ENCODE peak calls at places on chromosomes 4 and X, in eight cellular contexts. J is fibroblast of lung, I is BJ, D is keratinocyte, T is endothelial cell of umbilical vein, H is ovary, Z is small intestine, V is Peyer's patch. K is an unnamed sample. For H3K27me3, the result is how much of the 10 kb centered on the place peaks cover.

GRCh38 chrX:15129412-15129811 is 140.5 kb downstream of the ASB9 start:
- DNase-seq in Z (no peak), H (no peak), T (no peak), D (no peak), V (no peak), I (no peak), J (no peak), K (no peak)

GRCh38 chr4:120916937-120917336 is 5.6 kb downstream of the PRDM5 start:
- DNase-seq in V (no peak), D (no peak), I (no peak), J (no peak), T (no peak), Z (no peak), H (no peak), K (no peak)

GRCh38 chrX:7214251-7214650 is 66.3 kb upstream of the PUDP start:
- DNase-seq in Z (no peak), H (no peak), D (no peak), J (no peak), V (no peak), T (no peak), I (no peak), K (no peak)

GRCh38 chr4:56410247-56410646 is 23.0 kb upstream of the AASDH start:
- DNase-seq in I (peak), V (no peak), J (peak), T (peak), H (no peak), Z (peak), D (peak), K (no peak)

GRCh38 chrX:1325515-1326116 is 11.0 kb upstream of the IL3RA start:
- DNase-seq in V (no peak), H (no peak), Z (no peak), J (no peak), T (no peak), I (no peak), D (no peak), K (no peak)

GRCh38 chr4:122747068-122747467 is 14.6 kb downstream of the BBS12 start:
- DNase-seq in D (no peak), Z (no peak), I (no peak), J (no peak), H (no peak), V (no peak), T (no peak), K (no peak)

GRCh38 chr4:139492429-139492828 is 38.5 kb downstream of the RAB33B start:
- DNase-seq in V (no peak), T (no peak), H (no peak), D (no peak), Z (no peak), J (no peak), I (no peak), K (no peak)

GRCh38 chr4:4831825-4832224 is 27.6 kb upstream of the MSX1 start:
- DNase-seq in I (no peak), H (no peak), Z (no peak), D (no peak), V (no peak), J (no peak), T (no peak), K (no peak)

GRCh38 chrX:4035874-4036273 is 322.4 kb upstream of the PRKX start:
- DNase-seq in T (no peak), I (no peak), D (no peak), J (no peak), V (no peak), H (no peak), Z (no peak), K (no peak)

GRCh38 chr4:76764251-76764650 is 133.7 kb downstream of the SOWAHB start:
- DNase-seq in V (no peak), I (peak), Z (no peak), D (no peak), J (peak), T (peak), H (no peak), K (no peak)

GRCh38 chr4:75057369-75057768 is 124.5 kb downstream of the PARM1 start:
- DNase-seq in J (no peak), D (no peak), V (no peak), T (no peak), H (no peak), Z (no peak), I (no peak), K (no peak)

GRCh38 chr4:186765138-186765537 is 41.5 kb upstream of the FAT1 start:
- DNase-seq in V (peak), H (no peak), T (no peak), J (peak), Z (peak), D (peak), I (peak), K (no peak)

GRCh38 chr4:102867278-102868152 is 1.3 kb upstream of the CISD2 start:
- DNase-seq in V (no peak), H (no peak), T (no peak), D (no peak), J (no peak), I (no peak), Z (no peak), K (no peak)

GRCh38 chr4:168484626-168485025 is 4.3 kb upstream of the DDX60L start:
- DNase-seq in J (peak), T (peak), Z (no peak), I (peak), D (no peak), H (no peak), V (no peak), K (no peak)

GRCh38 chr4:130510661-130511060 is 1414.7 kb downstream of the C4orf33 start:
- DNase-seq in V (no peak), J (no peak), D (no peak), Z (no peak), I (no peak), T (no peak), H (no peak), K (no peak)

GRCh38 chr4:83889802-83890201 is 353.9 kb downstream of the GPAT3 start:
- DNase-seq in V (no peak), T (no peak), H (no peak), Z (no peak), J (no peak), I (no peak), D (no peak), K (no peak)

GRCh38 chr4:37758226-37758625 is 68.3 kb upstream of the PGM2 start:
- DNase-seq in D (no peak), T (peak), H (peak), V (no peak), I (no peak), J (peak), Z (no peak), K (no peak)

GRCh38 chr4:57078685-57079521 is 31.3 kb downstream of the IGFBP7 start:
- DNase-seq in J (no peak), D (peak), Z (no peak), T (peak), V (no peak), I (no peak), H (no peak), K (no peak)

GRCh38 chr4:100935090-100935489 is 412.2 kb downstream of the PPP3CA start:
- DNase-seq in J (peak), Z (peak), I (no peak), T (peak), H (no peak), V (no peak), D (no peak), K (no peak)

GRCh38 chr4:40953253-40954118 is 203.7 kb downstream of the NSUN7 start:
- DNase-seq in H (no peak), D (no peak), Z (no peak), I (no peak), V (no peak), J (peak), T (peak), K (no peak)

GRCh38 chr4:84583871-84584373 is 995 bp downstream of the CDS1 start:
- DNase-seq in Z (no peak), H (no peak), V (no peak), D (no peak), T (no peak), J (peak), I (no peak), K (no peak)

GRCh38 chrX:71525316-71525715 is 7.6 kb upstream of the OGT start:
- DNase-seq in H (no peak), V (no peak), D (no peak), Z (no peak), J (no peak), T (no peak), I (no peak), K (no peak)

GRCh38 chrX:118271770-118272169 is 74.1 kb upstream of the WDR44 start:
- DNase-seq in I (no peak), V (no peak), H (no peak), J (peak), D (no peak), T (peak), Z (peak), K (no peak)

GRCh38 chr4:185171373-185172071 is 28.5 kb downstream of the SLC25A4 start:
- DNase-seq in V (no peak), J (no peak), T (no peak), Z (no peak), H (no peak), I (no peak), D (no peak), K (no peak)

GRCh38 chrX:30521440-30522182 is 56.0 kb downstream of the TASL start:
- DNase-seq in I (peak), H (no peak), J (peak), Z (no peak), V (no peak), D (no peak), T (no peak), K (no peak)

GRCh38 chr4:8765084-8765483 is 106.6 kb downstream of the HMX1 start:
- DNase-seq in H (no peak), V (no peak), T (no peak), Z (no peak), J (no peak), I (no peak), D (no peak), K (no peak)

GRCh38 chr4:148068065-148068911 is 336.4 kb downstream of the ARHGAP10 start:
- DNase-seq in V (no peak), D (no peak), T (no peak), I (no peak), J (no peak), Z (no peak), H (no peak), K (no peak)

GRCh38 chr4:112416464-112416863 is 99.5 kb downstream of the NEUROG2 start:
- DNase-seq in I (no peak), D (peak), T (no peak), Z (no peak), H (no peak), J (no peak), V (no peak), K (no peak)

GRCh38 chr4:16027626-16028025 is 56.2 kb downstream of the PROM1 start:
- DNase-seq in D (no peak), V (no peak), T (no peak), I (no peak), H (no peak), Z (no peak), J (peak), K (no peak)

GRCh38 chr4:4859799-4860380 is 425 bp downstream of the MSX1 start:
- DNase-seq in H (no peak), D (no peak), T (peak), Z (no peak), I (no peak), J (no peak), V (no peak), K (no peak)

GRCh38 chr4:121462660-121463261 is 81.9 kb upstream of the QRFPR start:
- DNase-seq in D (peak), V (no peak), H (no peak), Z (peak), J (peak), T (peak), I (peak), K (peak)

GRCh38 chrX:9494806-9495205 is 29.9 kb downstream of the TBL1X start:
- DNase-seq in I (peak), V (no peak), T (no peak), Z (no peak), H (no peak), J (peak), D (no peak), K (no peak)

GRCh38 chr4:103786014-103786413 is 66.2 kb upstream of the TACR3 start:
- DNase-seq in H (no peak), T (peak), V (no peak), Z (no peak), I (no peak), J (peak), D (no peak), K (no peak)

GRCh38 chr4:153281476-153281875 is 63.0 kb upstream of the MND1 start:
- DNase-seq in D (no peak), T (no peak), J (no peak), I (no peak), Z (no peak), V (no peak), H (no peak), K (no peak)

GRCh38 chr4:141645611-141646340 is 9.4 kb downstream of the IL15 start:
- DNase-seq in D (no peak), I (peak), H (no peak), T (no peak), Z (no peak), V (no peak), J (peak), K (no peak)

GRCh38 chr4:146510942-146511341 is 10.8 kb downstream of the SLC10A7 start:
- DNase-seq in H (no peak), V (no peak), D (no peak), I (no peak), J (no peak), Z (no peak), T (no peak), K (no peak)
- H3K27me3 ChIP-seq in H (under half), V (under half), D (under half), I (under half), J (under half), Z (under half), T (under half), K (under half)

GRCh38 chr4:7353046-7353790 is 81.5 kb downstream of the PSAPL1 start:
- DNase-seq in T (no peak), V (no peak), D (no peak), H (no peak), J (no peak), Z (no peak), I (no peak), K (no peak)

GRCh38 chr4:7355795-7356194 is 78.9 kb downstream of the PSAPL1 start:
- DNase-seq in D (no peak), Z (no peak), V (no peak), I (no peak), H (peak), J (no peak), T (no peak), K (no peak)

GRCh38 chr4:7353846-7354610 is 80.7 kb downstream of the PSAPL1 start:
- DNase-seq in D (no peak), I (no peak), V (no peak), H (peak), Z (no peak), J (no peak), T (no peak), K (no peak)

GRCh38 chr4:7356667-7357295 is 77.9 kb downstream of the PSAPL1 start:
- DNase-seq in D (no peak), I (no peak), J (no peak), T (no peak), V (no peak), Z (no peak), H (peak), K (no peak)

DNA sequence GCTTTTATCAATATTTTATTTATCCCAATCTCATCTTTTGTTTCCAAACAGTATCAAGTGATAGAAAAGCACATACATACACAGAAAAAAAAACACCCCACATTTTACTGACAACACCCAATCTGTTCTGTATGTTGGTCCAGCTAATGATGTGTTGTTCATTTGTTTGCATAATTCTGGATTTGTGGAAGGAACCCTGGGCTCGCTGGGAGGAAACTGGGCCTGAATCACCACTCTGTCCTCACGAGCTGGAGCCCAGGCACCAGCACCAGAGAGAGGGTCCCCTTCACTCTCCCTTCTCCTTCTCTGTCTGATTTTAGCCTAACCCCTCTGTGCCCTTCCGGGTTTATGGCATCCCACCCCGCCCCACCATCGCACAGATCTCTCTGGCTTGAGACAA is 79.8 kb downstream of the PSAPL1 start:
- DNase-seq in I (no peak), V (no peak), J (peak), H (no peak), T (no peak), D (no peak), Z (no peak), K (no peak)
- H3K27me3 ChIP-seq in I (under half), V (under half), J (under half), H (under half), T (under half), D (under half), Z (under half), K (under half)

DNA sequence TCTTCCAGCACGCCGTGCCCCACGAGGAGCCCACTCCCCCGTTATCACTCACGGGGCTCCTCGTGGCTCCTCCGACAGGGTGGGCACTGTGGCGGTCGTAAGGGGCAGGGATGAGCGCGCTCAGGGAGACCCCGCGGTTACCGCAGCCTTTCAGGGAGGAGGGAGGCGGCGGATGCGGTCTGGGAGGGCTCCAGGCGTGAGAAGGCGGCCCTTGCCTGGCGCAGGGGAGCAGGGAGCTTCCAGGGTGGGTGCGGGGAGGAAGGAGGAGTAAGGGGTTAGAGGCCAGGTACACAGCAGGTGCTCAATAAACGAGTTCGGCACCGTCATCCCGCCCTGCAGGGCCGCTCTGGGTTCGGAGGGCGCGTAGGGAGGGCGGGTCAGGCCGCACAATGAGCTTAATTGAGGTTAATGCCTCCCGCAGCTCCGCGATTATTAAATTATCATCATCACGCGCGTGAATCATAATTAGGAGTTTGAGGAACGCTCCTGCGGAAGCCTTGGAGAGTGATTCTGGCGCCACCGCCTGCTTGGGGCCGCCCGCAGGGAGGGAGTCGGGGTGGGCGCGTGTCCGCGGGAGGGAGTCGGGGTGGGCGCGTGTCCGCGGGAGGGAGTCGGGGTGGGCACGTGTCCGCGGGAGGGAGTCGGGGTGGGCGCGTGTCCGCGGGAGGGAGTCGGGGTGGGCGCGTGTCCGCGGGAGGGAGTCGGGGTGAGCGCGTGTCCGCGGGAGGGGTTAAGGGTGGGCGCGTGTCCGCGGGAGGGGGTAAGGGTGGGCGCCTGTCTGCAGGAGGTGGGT is 7.6 kb upstream of the NKX1-1 start:
- DNase-seq in T (no peak), H (peak), I (no peak), Z (no peak), V (peak), D (no peak), J (no peak), K (no peak)
- H3K27me3 ChIP-seq in T (under half), H (under half), I (under half), Z (under half), V (under half), D (half or more), J (under half), K (under half)

GRCh38 chrX:140971385-140971784 is 31.0 kb upstream of the SPANXB1 start:
- DNase-seq in I (no peak), Z (no peak), H (no peak), T (no peak), D (no peak), V (no peak), J (peak), K (no peak)

DNA sequence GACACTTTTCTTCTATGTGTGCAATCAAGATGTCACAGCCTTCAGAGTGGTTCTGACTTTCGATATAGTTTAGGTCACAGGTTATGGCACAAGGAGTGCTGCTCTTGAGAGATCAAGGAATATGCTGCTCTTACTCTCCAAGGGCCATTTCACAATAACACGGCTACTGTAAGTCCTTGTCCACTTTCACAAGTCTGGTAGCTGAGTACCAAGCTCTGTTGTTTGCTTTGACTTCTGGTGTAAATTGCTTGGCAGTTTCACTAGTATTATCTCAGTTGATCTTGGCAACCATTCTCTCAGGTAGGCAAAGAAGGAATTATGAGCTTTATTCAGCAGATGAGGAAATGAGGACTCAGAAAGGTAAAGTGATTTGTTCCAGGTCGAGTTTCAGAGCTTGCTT is 35.4 kb upstream of the SPANXB1 start:
- DNase-seq in Z (no peak), J (no peak), H (no peak), T (no peak), D (no peak), I (no peak), V (no peak), K (no peak)
- H3K27me3 ChIP-seq in Z (under half), J (under half), H (under half), T (under half), D (under half), I (under half), V (under half), K (under half)

DNA sequence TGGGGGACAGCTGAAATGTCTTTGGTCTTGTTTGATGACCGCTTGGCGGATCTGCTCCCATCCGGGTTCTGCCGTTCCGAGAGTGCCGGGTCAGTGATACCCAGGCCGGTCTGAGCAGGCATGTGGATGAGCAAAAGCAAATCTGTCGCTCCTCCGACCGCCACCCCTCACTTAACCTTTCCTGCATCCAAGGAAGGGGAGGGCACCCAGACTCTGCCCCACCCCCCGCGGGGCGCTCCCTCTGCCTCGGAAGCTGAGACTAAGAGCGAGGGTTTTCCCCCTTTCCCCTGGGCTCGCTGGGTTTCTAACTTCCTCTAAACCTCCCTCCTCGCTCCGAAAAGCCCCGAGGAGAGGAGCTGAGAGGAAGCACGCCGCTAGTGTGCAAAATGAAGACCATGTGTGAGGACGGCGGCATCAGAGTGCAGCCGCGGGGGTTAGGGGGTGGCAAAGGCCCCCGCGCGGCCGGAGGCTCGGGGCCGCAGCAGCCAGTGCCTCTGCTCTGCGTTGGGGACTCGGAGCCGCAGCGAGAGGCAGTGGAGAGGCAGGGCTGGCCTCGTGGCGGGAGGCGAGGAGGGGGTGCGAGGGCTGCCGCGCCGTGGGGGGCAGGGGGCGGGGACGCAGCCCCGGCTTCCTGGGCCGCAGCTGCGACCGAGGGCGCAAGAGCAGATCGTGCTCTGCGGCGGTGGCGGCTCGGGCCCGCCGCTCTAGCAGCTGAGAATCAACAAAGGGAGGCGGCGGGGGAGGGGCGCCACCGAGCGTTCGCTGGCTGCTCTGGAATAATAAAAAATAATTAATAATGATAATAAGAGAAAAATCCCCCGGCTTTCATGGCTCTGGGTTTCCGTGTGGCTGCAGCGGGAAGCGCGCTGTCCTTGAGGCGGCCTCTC is 55.8 kb upstream of the BCOR start:
- DNase-seq in Z (no peak), V (no peak), T (no peak), D (no peak), J (peak), I (no peak), H (peak), K (no peak)
- H3K27me3 ChIP-seq in Z (under half), V (under half), T (under half), D (under half), J (under half), I (under half), H (under half), K (under half)

GRCh38 chrX:125205918-125206665 is 113.6 kb upstream of the TEX13C start:
- DNase-seq in T (no peak), I (no peak), D (no peak), Z (no peak), J (no peak), H (no peak), V (no peak), K (no peak)
- H3K27me3 ChIP-seq in T (under half), I (under half), D (under half), Z (under half), J (under half), H (under half), V (under half), K (under half)